ENCODE peak calls at places on chromosomes 2 and 18, in eight cellular contexts. A is fibroblast of the conjunctiva; J is BJ; O is nephron progenitor cell; N is EL; G is AG04450; U is cardiac fibroblast; L is stimulated activated CD8-positive, alpha-beta memory T cell treated with anti-CD3 and anti-CD28 coated beads, Interleukin-7, amount 100 ng/mL, for 24 hours. W is an unnamed sample.

GRCh38 chr18:36758623-36759022 is 70.2 kb downstream of the TPGS2 start:
- DNase-seq in A (no peak), J (no peak), O (no peak), N (no peak), G (no peak), U (no peak), L (no peak), W (no peak)

GRCh38 chr18:33440384-33441043 is at the start of gene CCDC178:
- DNase-seq in A (no peak), J (no peak), O (peak), N (no peak), G (no peak), U (no peak), L (no peak), W (peak)

GRCh38 chr2:54639609-54640008 is 83.9 kb upstream of the EML6 start:
- DNase-seq in A (no peak), J (no peak), O (no peak), N (peak), G (no peak), U (peak), L (no peak), W (no peak)

GRCh38 chr2:231455222-231455621 is 9.1 kb downstream of the NCL start:
- DNase-seq in A (no peak), J (no peak), O (no peak), N (no peak), G (no peak), U (no peak), L (no peak), W (no peak)

GRCh38 chr2:25276569-25277465 is 64.9 kb downstream of the DNMT3A start:
- DNase-seq in A (no peak), J (no peak), O (peak), N (peak), G (no peak), U (no peak), L (peak), W (peak)

GRCh38 chr18:42064109-42064508 is 109.1 kb downstream of the PIK3C3 start:
- DNase-seq in A (no peak), J (no peak), O (no peak), N (peak), G (no peak), U (no peak), L (no peak), W (no peak)

GRCh38 chr18:76491801-76492668 is 3.0 kb downstream of the ZNF516 start:
- DNase-seq in A (no peak), J (no peak), O (peak), N (peak), G (no peak), U (peak), L (no peak), W (peak)

GRCh38 chr2:11784747-11785610 is 38.5 kb downstream of the LPIN1 start:
- DNase-seq in A (no peak), J (no peak), O (peak), N (peak), G (no peak), U (peak), L (no peak), W (peak)

GRCh38 chr2:231015462-231015861 is 19.5 kb downstream of the SPATA3 start:
- DNase-seq in A (no peak), J (no peak), O (no peak), N (no peak), G (no peak), U (no peak), L (no peak), W (no peak)

GRCh38 chr18:32754508-32755263 is 18.1 kb downstream of the KLHL14 start:
- DNase-seq in A (no peak), J (no peak), O (no peak), N (no peak), G (no peak), U (no peak), L (no peak), W (no peak)

GRCh38 chr18:79791141-79791972 is 6.4 kb upstream of the KCNG2 start:
- DNase-seq in A (peak), J (peak), O (no peak), N (peak), G (peak), U (peak), L (no peak), W (peak)

GRCh38 chr18:46199515-46200147 is 95.4 kb downstream of the HAUS1 start:
- DNase-seq in A (peak), J (no peak), O (no peak), N (peak), G (peak), U (peak), L (no peak), W (no peak)

GRCh38 chr2:72572501-72572900 is 253.3 kb downstream of the EXOC6B start:
- DNase-seq in A (no peak), J (no peak), O (no peak), N (peak), G (no peak), U (peak), L (no peak), W (peak)

GRCh38 chr2:120503793-120504571 is 158.0 kb downstream of the INHBB start:
- DNase-seq in A (no peak), J (no peak), O (no peak), N (peak), G (no peak), U (peak), L (no peak), W (peak)